ENCODE peak calls at places on chromosomes 3 and 15, in eight cellular contexts. R is testis, J is progenitor cell of endocrine pancreas, G is GM13976, A is fibroblast of villous mesenchyme, E is AG09309, I is nephron progenitor cell, T is body of pancreas. B is an unnamed sample.

GRCh38 chr3:151195818-151196217 is 7.2 kb downstream of the GPR171 start:
- DNase-seq in R (no peak), J (no peak), G (no peak), A (no peak), E (no peak), I (no peak), T (no peak), B (no peak)

GRCh38 chr3:135447478-135447877 is 518.0 kb upstream of the PPP2R3A start:
- DNase-seq in R (no peak), J (no peak), G (no peak), A (no peak), E (no peak), I (no peak), T (no peak), B (no peak)

GRCh38 chr3:81696090-81696489 is 65.4 kb downstream of the GBE1 start:
- DNase-seq in R (no peak), J (no peak), G (no peak), A (no peak), E (no peak), I (no peak), T (no peak), B (no peak)

GRCh38 chr3:55482496-55483195 is 4.5 kb downstream of the WNT5A start:
- DNase-seq in R (peak; percentile 28), J (no peak), G (no peak), A (peak; percentile 76), E (no peak), I (peak; percentile 63), T (no peak), B (peak; percentile 31)

GRCh38 chr3:76107935-76108570 is 322.7 kb upstream of the ZNF717 start:
- DNase-seq in R (peak; percentile 28), J (no peak), G (peak; percentile 21), A (peak; percentile 24), E (no peak), I (peak; percentile 11), T (no peak), B (no peak)

GRCh38 chr3:45756055-45756454 is 40.3 kb downstream of the SLC6A20 start:
- DNase-seq in R (no peak), J (no peak), G (no peak), A (no peak), E (no peak), I (no peak), T (no peak), B (no peak)

GRCh38 chr3:9623148-9623547 is 26.2 kb upstream of the MTMR14 start:
- DNase-seq in R (no peak), J (no peak), G (no peak), A (no peak), E (no peak), I (no peak), T (no peak), B (no peak)

GRCh38 chr3:145017959-145018358 is 1046.3 kb downstream of the DIPK2A start:
- DNase-seq in R (no peak), J (no peak), G (no peak), A (peak; percentile 37), E (peak; percentile 2), I (no peak), T (no peak), B (no peak)

GRCh38 chr15:79339588-79340314 is 28.8 kb downstream of the TMED3 start:
- DNase-seq in R (peak; percentile 32), J (no peak), G (peak; percentile 37), A (peak; percentile 59), E (peak; percentile 31), I (peak; percentile 15), T (no peak), B (no peak)

GRCh38 chr3:151312972-151313371 is 3.6 kb downstream of the GPR87 start:
- DNase-seq in R (no peak), J (no peak), G (no peak), A (no peak), E (no peak), I (no peak), T (no peak), B (no peak)

GRCh38 chr3:156298938-156299337 is 178.6 kb downstream of the KCNAB1 start:
- DNase-seq in R (peak; percentile 47), J (no peak), G (no peak), A (no peak), E (no peak), I (no peak), T (peak; percentile 15), B (no peak)

GRCh38 chr3:103494512-103494911 is 1059.7 kb downstream of the ZPLD1 start:
- DNase-seq in R (no peak), J (no peak), G (no peak), A (no peak), E (no peak), I (no peak), T (no peak), B (no peak)

GRCh38 chr3:187016639-187017345 is 86.5 kb downstream of the ST6GAL1 start:
- DNase-seq in R (no peak), J (no peak), G (peak; percentile 47), A (peak; percentile 28), E (no peak), I (no peak), T (no peak), B (peak; percentile 64)

GRCh38 chr3:190294030-190294429 is 28.2 kb downstream of the CLDN1 start:
- DNase-seq in R (no peak), J (no peak), G (no peak), A (no peak), E (no peak), I (no peak), T (no peak), B (no peak)

GRCh38 chr3:125120370-125121122 is 64.7 kb upstream of the HEG1 start:
- DNase-seq in R (peak; percentile 52), J (no peak), G (no peak), A (no peak), E (no peak), I (peak; percentile 30), T (no peak), B (no peak)

GRCh38 chr3:152505926-152506325 is 237.2 kb downstream of the MBNL1 start:
- DNase-seq in R (no peak), J (no peak), G (no peak), A (no peak), E (no peak), I (no peak), T (no peak), B (no peak)

GRCh38 chr3:45896956-45897355 is 10.6 kb downstream of the CCR9 start:
- DNase-seq in R (no peak), J (no peak), G (no peak), A (peak; percentile 83), E (no peak), I (no peak), T (no peak), B (no peak)

GRCh38 chr3:149790265-149790664 is 2.1 kb downstream of the ANKUB1 start:
- DNase-seq in R (no peak), J (no peak), G (no peak), A (no peak), E (no peak), I (no peak), T (no peak), B (no peak)

GRCh38 chr3:59341441-59341840 is 291.6 kb upstream of the CFAP20DC start:
- DNase-seq in R (no peak), J (no peak), G (no peak), A (no peak), E (no peak), I (no peak), T (no peak), B (no peak)
- TF ChIP-seq CTCF in R (no peak), J (no peak), G (no peak), A (no peak), E (no peak), I (no peak), T (no peak), B (no peak)

DNA sequence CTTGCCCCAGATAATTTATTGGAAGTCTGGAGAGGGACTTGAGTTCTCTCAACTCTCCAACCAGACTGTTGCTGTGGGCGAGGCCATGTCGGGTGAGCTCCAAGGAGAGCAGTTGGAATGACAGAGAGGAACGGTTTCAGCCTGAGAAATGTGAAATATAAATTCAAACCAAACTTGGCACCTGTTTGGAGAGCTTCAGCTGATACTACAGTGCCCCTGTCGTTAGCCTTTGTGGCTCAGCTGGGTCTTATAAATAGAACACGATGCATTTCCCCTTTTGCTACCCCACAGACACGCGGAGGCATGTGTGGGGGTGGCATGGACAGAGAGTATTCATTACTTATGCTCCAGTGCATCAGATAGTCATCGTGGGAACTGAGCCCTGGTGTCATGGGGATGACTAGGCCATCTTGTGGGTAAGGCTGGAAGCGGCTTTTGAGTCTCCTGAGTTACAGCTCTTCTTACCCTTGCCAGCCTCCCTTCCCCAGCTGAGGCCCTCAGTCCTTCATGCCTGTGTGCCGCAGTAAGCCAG is 15.6 kb downstream of the SMAD3 start:
- DNase-seq in R (peak; percentile 64), J (no peak), G (peak; percentile 74), A (peak; percentile 77), E (peak; percentile 69), I (no peak), T (no peak), B (peak; percentile 83)
- TF ChIP-seq CTCF in R (no peak), J (no peak), G (peak; percentile 25), A (no peak), E (peak; percentile 41), I (no peak), T (no peak), B (peak; percentile 58)

DNA sequence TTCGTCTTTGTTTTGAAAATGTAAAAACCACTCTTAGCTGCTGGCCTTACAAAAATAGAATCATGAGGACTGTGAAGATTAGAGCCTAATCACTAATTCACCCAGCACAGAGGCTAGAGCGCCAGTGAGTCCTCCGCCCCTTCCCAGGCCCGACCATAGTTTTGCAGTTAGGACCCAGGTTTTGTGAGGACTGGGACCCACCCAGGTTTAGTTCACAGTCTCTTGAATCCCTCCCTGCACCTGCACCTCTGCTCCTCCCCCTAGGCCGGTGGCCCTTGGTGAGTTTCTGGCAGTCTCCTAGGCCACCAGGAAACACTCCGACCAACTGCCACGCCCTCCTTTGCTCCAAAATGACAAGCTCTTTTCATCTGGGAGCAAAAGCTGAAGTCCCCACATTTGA is 136.0 kb upstream of the CCDC54 start:
- DNase-seq in R (peak; percentile 74), J (no peak), G (peak; percentile 20), A (peak; percentile 60), E (no peak), I (peak; percentile 19), T (no peak), B (peak; percentile 23)
- TF ChIP-seq CTCF in R (no peak), J (no peak), G (no peak), A (peak; percentile 5), E (no peak), I (no peak), T (no peak), B (peak; percentile 5)

GRCh38 chr15:68279779-68280745 is 2.5 kb downstream of the FEM1B start:
- DNase-seq in R (no peak), J (no peak), G (no peak), A (no peak), E (no peak), I (no peak), T (no peak), B (no peak)

GRCh38 chr15:68279218-68279533 is 1.6 kb downstream of the FEM1B start:
- DNase-seq in R (no peak), J (no peak), G (no peak), A (no peak), E (no peak), I (no peak), T (no peak), B (no peak)

GRCh38 chr15:68277131-68277604 is 377 bp upstream of the FEM1B start:
- DNase-seq in R (peak; percentile 63), J (no peak), G (no peak), A (peak; percentile 56), E (no peak), I (no peak), T (no peak), B (no peak)

GRCh38 chr15:68277605-68278344 is at the start of gene FEM1B:
- DNase-seq in R (peak; percentile 91), J (peak; percentile 65), G (peak; percentile 94), A (peak; percentile 95), E (peak; percentile 75), I (peak; percentile 83), T (peak; percentile 87), B (peak; percentile 97)

GRCh38 chr15:68278345-68279217 is 1.0 kb downstream of the FEM1B start:
- DNase-seq in R (peak; percentile 62), J (no peak), G (no peak), A (peak; percentile 51), E (no peak), I (no peak), T (no peak), B (no peak)
- TF ChIP-seq CTCF in R (no peak), J (no peak), G (peak; percentile 55), A (peak; percentile 36), E (peak; percentile 47), I (no peak), T (peak; percentile 45), B (peak; percentile 61)